ENCODE peak calls at places on chromosome 6, in five cellular contexts. S is WERI-Rb-1, C is spleen, H is left lung, F is cardiac muscle cell. N is an unnamed sample.
A peak's percentile ranks its signal among the peaks of the same experiment; 100 is the strongest.

GRCh38 chr6:148998704-148999103 is 251.9 kb downstream of the UST start:
- DNase-seq in S (no peak), C (no peak), H (no peak), F (no peak), N (no peak)

GRCh38 chr6:79467716-79468115 is 69.5 kb downstream of the LCA5 start:
- DNase-seq in S (no peak), C (no peak), H (no peak), F (no peak), N (no peak)

GRCh38 chr6:129614464-129614863 is 95.5 kb downstream of the ARHGAP18 start:
- DNase-seq in S (no peak), C (no peak), H (no peak), F (no peak), N (no peak)

GRCh38 chr6:136550330-136551071 is at the start of gene MAP7:
- DNase-seq in S (peak; percentile 82), C (peak; percentile 90), H (peak; percentile 94), F (peak; percentile 21), N (peak; percentile 86)

GRCh38 chr6:100678027-100678426 is 203.1 kb downstream of the ASCC3 start:
- DNase-seq in S (no peak), C (no peak), H (no peak), F (peak; percentile 39), N (no peak)

GRCh38 chr6:69164564-69165252 is 529.6 kb downstream of the ADGRB3 start:
- DNase-seq in S (peak; percentile 19), C (no peak), H (no peak), F (no peak), N (peak; percentile 20)

GRCh38 chr6:66965227-66965626 is 1258.2 kb upstream of the EYS start:
- DNase-seq in S (no peak), C (no peak), H (no peak), F (no peak), N (no peak)

GRCh38 chr6:167786859-167787675 is 39.6 kb upstream of the AFDN start:
- DNase-seq in S (no peak), C (peak; percentile 42), H (no peak), F (no peak), N (no peak)

GRCh38 chr6:155452576-155452975 is 3.1 kb downstream of the NOX3 start:
- DNase-seq in S (no peak), C (no peak), H (no peak), F (no peak), N (no peak)

GRCh38 chr6:71965404-71965803 is 79.1 kb downstream of the RIMS1 start:
- DNase-seq in S (no peak), C (no peak), H (no peak), F (no peak), N (no peak)

GRCh38 chr6:140355476-140355875 is 981.0 kb upstream of the CITED2 start:
- DNase-seq in S (no peak), C (no peak), H (no peak), F (no peak), N (no peak)

GRCh38 chr6:150286919-150287318 is 81.9 kb upstream of the IYD start:
- DNase-seq in S (no peak), C (no peak), H (no peak), F (no peak), N (no peak)

GRCh38 chr6:5866547-5867051 is 140.1 kb downstream of the NRN1 start:
- DNase-seq in S (no peak), C (no peak), H (no peak), F (peak; percentile 5), N (no peak)

GRCh38 chr6:159819932-159820640 is 20.0 kb downstream of the PNLDC1 start:
- DNase-seq in S (peak; percentile 19), C (peak; percentile 83), H (no peak), F (no peak), N (no peak)

GRCh38 chr6:155417454-155417853 is 38.2 kb downstream of the NOX3 start:
- DNase-seq in S (no peak), C (no peak), H (no peak), F (no peak), N (no peak)

GRCh38 chr6:96851858-96852257 is 14.6 kb upstream of the GPR63 start:
- DNase-seq in S (no peak), C (no peak), H (no peak), F (no peak), N (no peak)

GRCh38 chr6:56400273-56400672 is 152.9 kb upstream of the COL21A1 start:
- DNase-seq in S (no peak), C (no peak), H (no peak), F (no peak), N (no peak)

GRCh38 chr6:89707766-89708165 is 69.2 kb upstream of the LYRM2 start:
- DNase-seq in S (no peak), C (no peak), H (no peak), F (no peak), N (no peak)

GRCh38 chr6:89702349-89702748 is 63.8 kb upstream of the LYRM2 start:
- DNase-seq in S (no peak), C (no peak), H (no peak), F (no peak), N (no peak)

GRCh38 chr6:89706121-89706520 is 67.6 kb upstream of the LYRM2 start:
- DNase-seq in S (no peak), C (no peak), H (no peak), F (no peak), N (no peak)

GRCh38 chr6:89711801-89712200 is 73.3 kb upstream of the LYRM2 start:
- DNase-seq in S (no peak), C (no peak), H (no peak), F (no peak), N (no peak)

GRCh38 chr6:89708316-89708715 is 69.8 kb upstream of the LYRM2 start:
- DNase-seq in S (no peak), C (no peak), H (no peak), F (no peak), N (no peak)
- H3K27me3 ChIP-seq in S (no peaks in the 10 kb centered on the region), C (no peaks in the 10 kb centered on the region), H (no peaks in the 10 kb centered on the region), F (no peaks in the 10 kb centered on the region), N (no peaks in the 10 kb centered on the region)

GRCh38 chr6:109770047-109770446 is 79.0 kb downstream of the FIG4 start:
- DNase-seq in S (no peak), C (no peak), H (no peak), F (no peak), N (no peak)

GRCh38 chr6:109772961-109773431 is 81.9 kb downstream of the FIG4 start:
- DNase-seq in S (no peak), C (no peak), H (peak; percentile 35), F (no peak), N (no peak)

GRCh38 chr6:109768485-109768884 is 77.4 kb downstream of the FIG4 start:
- DNase-seq in S (no peak), C (no peak), H (no peak), F (peak; percentile 24), N (no peak)

GRCh38 chr6:109769213-109769612 is 78.1 kb downstream of the FIG4 start:
- DNase-seq in S (no peak), C (no peak), H (no peak), F (no peak), N (no peak)

GRCh38 chr6:109770779-109771178 is 79.7 kb downstream of the FIG4 start:
- DNase-seq in S (no peak), C (no peak), H (no peak), F (no peak), N (no peak)
- H3K27ac ChIP-seq in S (no peak overlapping the region), C (peak overlapping the region; percentile 83), H (peak overlapping the region; percentile 92), F (no peak overlapping the region), N (no peak overlapping the region)

GRCh38 chr6:49987749-49988148 is 18.3 kb upstream of the DEFB113 start:
- DNase-seq in S (no peak), C (no peak), H (no peak), F (no peak), N (no peak)
- H3K4me3 ChIP-seq in S (no peak overlapping the region), C (no peak overlapping the region), H (no peak overlapping the region), F (no peak overlapping the region), N (no peak overlapping the region)

GRCh38 chr6:44339763-44340625 is 2.5 kb upstream of the SPATS1 start:
- DNase-seq in S (no peak), C (no peak), H (no peak), F (no peak), N (no peak)
- H3K27me3 ChIP-seq in S (no peaks in the 10 kb centered on the region), C (peaks cover 43% of the 10 kb centered on the region), H (peaks cover 55% of the 10 kb centered on the region), F (peaks cover 15% of the 10 kb centered on the region), N (no peaks in the 10 kb centered on the region)

DNA sequence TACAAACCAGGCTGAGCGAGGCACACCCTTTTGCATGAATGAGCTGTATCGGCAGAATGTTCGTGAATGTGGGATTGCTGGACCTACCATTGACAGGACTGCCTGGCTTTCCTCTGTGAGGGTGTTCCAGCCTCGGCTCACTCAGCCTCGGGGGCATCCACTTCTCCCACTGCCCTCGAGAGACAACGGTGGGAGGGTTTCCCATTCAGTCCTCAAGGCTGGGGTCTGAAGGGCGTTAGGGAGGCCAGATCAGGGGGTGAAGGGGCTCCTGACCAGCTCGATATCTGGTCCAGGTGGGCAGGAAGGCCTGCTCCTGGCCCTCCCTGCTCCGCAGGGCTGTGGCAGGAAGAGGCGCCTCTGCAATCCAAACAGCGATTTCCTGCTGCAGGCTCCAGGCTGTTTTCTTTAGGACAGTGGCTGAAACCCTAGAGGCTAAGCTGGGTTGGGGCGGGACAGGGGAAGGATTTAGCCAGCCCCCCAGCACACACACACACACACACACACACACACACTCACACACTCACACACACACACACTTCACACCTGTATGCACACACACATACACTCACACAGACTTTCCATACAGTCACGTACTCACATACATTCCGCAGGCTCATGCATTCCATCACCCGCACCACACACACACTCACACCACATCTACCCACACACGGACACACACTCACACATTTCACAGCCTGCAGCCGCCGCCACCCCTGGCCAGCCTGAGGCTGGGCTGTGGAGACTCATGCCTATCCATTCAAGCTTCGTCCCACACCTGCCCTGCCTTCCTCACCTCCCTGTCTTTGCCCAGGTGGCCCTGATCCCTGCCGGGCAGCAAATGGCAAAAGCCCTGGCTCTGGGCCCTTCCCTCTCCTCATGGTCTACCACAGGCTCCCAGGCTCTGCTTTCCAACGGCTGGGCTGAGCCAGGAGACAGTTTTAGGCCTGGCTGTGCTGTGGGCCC is 17.7 kb downstream of the MDFI start:
- DNase-seq in S (no peak), C (peak; percentile 46), H (no peak), F (peak; percentile 66), N (no peak)
- H3K27ac ChIP-seq in S (peak overlapping the region; percentile 35), C (no peak overlapping the region), H (peak overlapping the region; percentile 33), F (peak overlapping the region; percentile 54), N (no peak overlapping the region)

GRCh38 chr6:128188678-128189077 is 287.8 kb upstream of the THEMIS start:
- DNase-seq in S (no peak), C (no peak), H (no peak), F (no peak), N (no peak)

DNA sequence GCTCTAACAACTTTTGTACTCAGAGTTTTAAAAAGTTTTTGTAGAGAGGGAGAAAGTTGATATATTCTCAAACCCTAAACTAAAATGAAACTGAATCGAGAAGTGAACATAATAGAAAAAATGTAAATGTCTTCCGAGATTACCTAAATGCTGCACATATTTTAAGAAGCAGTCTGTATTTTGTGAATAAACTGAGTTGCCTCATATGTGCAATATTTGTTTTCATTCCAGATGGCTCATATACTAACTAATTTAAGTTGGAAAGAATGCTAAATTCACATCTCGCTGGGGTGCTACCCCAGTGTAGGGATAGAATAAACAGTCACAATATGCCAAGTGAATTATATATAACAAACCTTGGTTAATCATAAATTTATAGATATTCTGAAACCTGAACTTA is 285.9 kb upstream of the THEMIS start:
- DNase-seq in S (no peak), C (no peak), H (no peak), F (no peak), N (no peak)
- H3K4me3 ChIP-seq in S (no peak overlapping the region), C (no peak overlapping the region), H (no peak overlapping the region), F (no peak overlapping the region), N (no peak overlapping the region)

GRCh38 chr6:39083111-39083702 is 31.8 kb downstream of the SAYSD1 start:
- DNase-seq in S (no peak), C (no peak), H (no peak), F (no peak), N (no peak)
- H3K27me3 ChIP-seq in S (no peaks in the 10 kb centered on the region), C (peaks cover 61% of the 10 kb centered on the region), H (peaks cover 10% of the 10 kb centered on the region), F (no peaks in the 10 kb centered on the region), N (no peaks in the 10 kb centered on the region)

N was measured in iPS DF 6.9.